ENCODE peak calls at places on chromosome 22, in eight cellular contexts. B, O, G, H, A, Y, K and Q are unnamed samples.

GRCh38 chr22:42651134-42651533 is 1.9 kb upstream of the CYB5R3 start:
- DNase-seq in B (no peak), O (no peak), G (no peak), H (no peak), A (peak), Y (peak), K (peak), Q (no peak)

GRCh38 chr22:49753961-49754673 is 73.6 kb downstream of the BRD1 start:
- DNase-seq in B (peak), O (no peak), G (no peak), H (no peak), A (no peak), Y (peak), K (no peak), Q (no peak)

GRCh38 chr22:49008682-49009235 is 818.9 kb downstream of the BRD1 start:
- DNase-seq in B (no peak), O (no peak), G (no peak), H (no peak), A (no peak), Y (no peak), K (no peak), Q (no peak)

GRCh38 chr22:36808611-36809344 is 8.1 kb downstream of the PVALB start:
- DNase-seq in B (no peak), O (no peak), G (no peak), H (no peak), A (no peak), Y (no peak), K (peak), Q (no peak)

GRCh38 chr22:32005453-32005852 is 37.6 kb upstream of the SLC5A1 start:
- DNase-seq in B (no peak), O (no peak), G (no peak), H (no peak), A (peak), Y (no peak), K (peak), Q (peak)

GRCh38 chr22:39530692-39531331 is 1.7 kb downstream of the RPS19BP1 start:
- DNase-seq in B (peak), O (no peak), G (no peak), H (peak), A (no peak), Y (no peak), K (no peak), Q (peak)

GRCh38 chr22:39675907-39676306 is 105.4 kb downstream of the CACNA1I start:
- DNase-seq in B (no peak), O (no peak), G (no peak), H (no peak), A (no peak), Y (no peak), K (no peak), Q (no peak)

GRCh38 chr22:47133263-47133662 is 370.8 kb downstream of the TBC1D22A start:
- DNase-seq in B (no peak), O (no peak), G (no peak), H (no peak), A (no peak), Y (no peak), K (no peak), Q (no peak)

GRCh38 chr22:46466255-46466676 is 71.2 kb downstream of the CELSR1 start:
- DNase-seq in B (no peak), O (no peak), G (no peak), H (no peak), A (no peak), Y (no peak), K (no peak), Q (no peak)

GRCh38 chr22:32888976-32889375 is 87.5 kb downstream of the TIMP3 start:
- DNase-seq in B (no peak), O (no peak), G (no peak), H (no peak), A (no peak), Y (no peak), K (no peak), Q (no peak)

GRCh38 chr22:20054485-20054884 is 25.6 kb upstream of the DGCR8 start:
- DNase-seq in B (peak), O (no peak), G (no peak), H (no peak), A (no peak), Y (no peak), K (no peak), Q (no peak)